ENCODE peak calls at places on chromosomes 12 and 14, in six cellular contexts. D is CD8-positive, alpha-beta T cell; P is neuronal stem cell; H is left ventricle myocardium inferior; A is CD8-positive, alpha-beta memory T cell; K is Panc1. Q is an unnamed sample. For H3K27me3, the result is how much of the 10 kb centered on the place peaks cover.

GRCh38 chr14:55579724-55580400 is at the start of gene KTN1:
- DNase-seq in D (peak), P (peak), H (peak), A (peak), K (no peak), Q (peak)

GRCh38 chr14:103518416-103519042 is 4.1 kb downstream of the CKB start:
- DNase-seq in D (peak), P (no peak), H (peak), A (peak), K (no peak), Q (peak)

GRCh38 chr12:58310368-58310767 is 369.0 kb downstream of the ATP23 start:
- DNase-seq in D (no peak), P (no peak), H (no peak), A (no peak), K (no peak), Q (no peak)

GRCh38 chr14:102362084-102362483 is 606 bp downstream of the CINP start:
- DNase-seq in D (peak), P (no peak), H (no peak), A (no peak), K (no peak), Q (no peak)

GRCh38 chr14:32468955-32469354 is 139.9 kb downstream of the AKAP6 start:
- DNase-seq in D (no peak), P (no peak), H (no peak), A (no peak), K (no peak), Q (no peak)

GRCh38 chr14:105347587-105347968 is 33.0 kb downstream of the PACS2 start:
- DNase-seq in D (no peak), P (no peak), H (no peak), A (no peak), K (no peak), Q (no peak)

GRCh38 chr12:26473291-26473690 is 277.9 kb downstream of the SSPN start:
- DNase-seq in D (no peak), P (no peak), H (no peak), A (no peak), K (no peak), Q (no peak)

GRCh38 chr14:50311337-50311973 is 574 bp downstream of the L2HGDH start:
- DNase-seq in D (no peak), P (peak), H (no peak), A (no peak), K (no peak), Q (no peak)

GRCh38 chr14:75523771-75524171 is 1.5 kb downstream of the BATF start:
- DNase-seq in D (no peak), P (no peak), H (no peak), A (no peak), K (no peak), Q (no peak)

GRCh38 chr12:22981711-22982110 is 356.7 kb downstream of the ETNK1 start:
- DNase-seq in D (no peak), P (no peak), H (no peak), A (no peak), K (no peak), Q (no peak)

GRCh38 chr14:77051101-77051500 is 22.6 kb upstream of the IRF2BPL start:
- DNase-seq in D (no peak), P (no peak), H (peak), A (no peak), K (no peak), Q (no peak)

GRCh38 chr12:76984566-76984965 is 80.8 kb downstream of the E2F7 start:
- DNase-seq in D (no peak), P (no peak), H (no peak), A (no peak), K (no peak), Q (no peak)

GRCh38 chr12:82765971-82766705 is 79.4 kb downstream of the TMTC2 start:
- DNase-seq in D (no peak), P (no peak), H (no peak), A (no peak), K (no peak), Q (no peak)

GRCh38 chr14:90522585-90523191 is 125.9 kb downstream of the CALM1 start:
- DNase-seq in D (no peak), P (no peak), H (peak), A (no peak), K (no peak), Q (no peak)

GRCh38 chr12:95412826-95413311 is 61.1 kb upstream of the METAP2 start:
- DNase-seq in D (no peak), P (no peak), H (no peak), A (no peak), K (no peak), Q (no peak)

GRCh38 chr12:99960312-99960711 is 24.4 kb downstream of the ANKS1B start:
- DNase-seq in D (no peak), P (no peak), H (no peak), A (no peak), K (no peak), Q (no peak)

GRCh38 chr12:51887476-51888315 is at the start of gene ANKRD33:
- DNase-seq in D (no peak), P (no peak), H (no peak), A (no peak), K (no peak), Q (peak)

GRCh38 chr12:123948401-123949117 is 24.1 kb downstream of the CCDC92 start:
- DNase-seq in D (no peak), P (no peak), H (no peak), A (no peak), K (no peak), Q (peak)

GRCh38 chr12:100544165-100544564 is 29.3 kb upstream of the GAS2L3 start:
- DNase-seq in D (no peak), P (no peak), H (no peak), A (no peak), K (no peak), Q (no peak)

GRCh38 chr14:56797569-56798446 is 12.5 kb downstream of the OTX2 start:
- DNase-seq in D (no peak), P (no peak), H (no peak), A (no peak), K (no peak), Q (peak)

GRCh38 chr12:128852885-128853284 is 393 bp upstream of the GLT1D1 start:
- DNase-seq in D (no peak), P (no peak), H (no peak), A (no peak), K (no peak), Q (no peak)

GRCh38 chr12:123748171-123748570 is 13.9 kb upstream of the DNAH10 start:
- DNase-seq in D (no peak), P (no peak), H (no peak), A (no peak), K (no peak), Q (no peak)

GRCh38 chr12:79121486-79121885 is 256.9 kb downstream of the SYT1 start:
- DNase-seq in D (no peak), P (no peak), H (no peak), A (no peak), K (no peak), Q (peak)

GRCh38 chr14:93830753-93831461 is 42.6 kb upstream of the PRIMA1 start:
- DNase-seq in D (no peak), P (no peak), H (no peak), A (no peak), K (no peak), Q (no peak)

GRCh38 chr12:44509471-44509870 is 366.6 kb downstream of the NELL2 start:
- DNase-seq in D (no peak), P (peak), H (no peak), A (no peak), K (no peak), Q (no peak)

GRCh38 chr12:109385339-109386078 is 37.8 kb downstream of the MYO1H start:
- DNase-seq in D (no peak), P (peak), H (no peak), A (peak), K (peak), Q (no peak)

GRCh38 chr12:111451649-111452129 is 46.0 kb downstream of the SH2B3 start:
- DNase-seq in D (no peak), P (peak), H (no peak), A (peak), K (peak), Q (no peak)

GRCh38 chr12:65533177-65533883 is 254.8 kb downstream of the MSRB3 start:
- DNase-seq in D (no peak), P (no peak), H (no peak), A (no peak), K (no peak), Q (no peak)

GRCh38 chr12:21337959-21338704 is 3.4 kb upstream of the SLCO1A2 start:
- DNase-seq in D (no peak), P (no peak), H (no peak), A (no peak), K (no peak), Q (no peak)

GRCh38 chr12:33718631-33719030 is 279.0 kb upstream of the SYT10 start:
- DNase-seq in D (no peak), P (no peak), H (no peak), A (no peak), K (no peak), Q (no peak)

GRCh38 chr12:62435337-62436163 is 31.1 kb upstream of the MON2 start:
- DNase-seq in D (peak), P (peak), H (peak), A (peak), K (peak), Q (peak)

GRCh38 chr12:54197037-54197909 is 8.5 kb upstream of the SMUG1 start:
- DNase-seq in D (no peak), P (no peak), H (no peak), A (no peak), K (no peak), Q (peak)

GRCh38 chr12:54201001-54201794 is 12.4 kb upstream of the SMUG1 start:
- DNase-seq in D (peak), P (peak), H (peak), A (peak), K (no peak), Q (peak)

GRCh38 chr12:54200412-54200811 is 11.6 kb upstream of the SMUG1 start:
- DNase-seq in D (no peak), P (no peak), H (no peak), A (no peak), K (no peak), Q (no peak)

GRCh38 chr12:54196396-54196795 is 7.6 kb upstream of the SMUG1 start:
- DNase-seq in D (no peak), P (no peak), H (no peak), A (no peak), K (no peak), Q (no peak)

DNA sequence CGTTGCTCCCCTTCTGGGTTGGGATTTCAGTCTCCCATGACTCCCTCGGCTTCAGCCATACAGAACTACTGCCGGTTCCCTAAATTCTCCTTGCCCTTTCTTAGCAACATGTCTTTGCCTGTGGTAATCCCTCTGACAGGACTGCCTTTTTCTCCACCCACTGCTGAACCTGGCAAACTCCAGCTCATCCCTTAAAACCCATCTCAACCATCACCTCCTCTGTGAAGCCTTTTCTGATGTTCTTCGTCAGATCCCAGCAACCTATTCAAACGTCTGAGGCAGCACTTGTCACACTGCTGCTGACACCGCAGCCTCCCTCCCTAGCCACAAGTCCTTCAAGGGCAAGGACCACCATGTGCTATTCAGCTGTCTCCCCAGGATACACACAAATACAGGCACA is 10.2 kb upstream of the SMUG1 start:
- DNase-seq in D (no peak), P (no peak), H (no peak), A (no peak), K (no peak), Q (no peak)
- H3K27me3 ChIP-seq in D (under half), P (under half), H (half or more), A (under half), K (under half), Q (under half)

DNA sequence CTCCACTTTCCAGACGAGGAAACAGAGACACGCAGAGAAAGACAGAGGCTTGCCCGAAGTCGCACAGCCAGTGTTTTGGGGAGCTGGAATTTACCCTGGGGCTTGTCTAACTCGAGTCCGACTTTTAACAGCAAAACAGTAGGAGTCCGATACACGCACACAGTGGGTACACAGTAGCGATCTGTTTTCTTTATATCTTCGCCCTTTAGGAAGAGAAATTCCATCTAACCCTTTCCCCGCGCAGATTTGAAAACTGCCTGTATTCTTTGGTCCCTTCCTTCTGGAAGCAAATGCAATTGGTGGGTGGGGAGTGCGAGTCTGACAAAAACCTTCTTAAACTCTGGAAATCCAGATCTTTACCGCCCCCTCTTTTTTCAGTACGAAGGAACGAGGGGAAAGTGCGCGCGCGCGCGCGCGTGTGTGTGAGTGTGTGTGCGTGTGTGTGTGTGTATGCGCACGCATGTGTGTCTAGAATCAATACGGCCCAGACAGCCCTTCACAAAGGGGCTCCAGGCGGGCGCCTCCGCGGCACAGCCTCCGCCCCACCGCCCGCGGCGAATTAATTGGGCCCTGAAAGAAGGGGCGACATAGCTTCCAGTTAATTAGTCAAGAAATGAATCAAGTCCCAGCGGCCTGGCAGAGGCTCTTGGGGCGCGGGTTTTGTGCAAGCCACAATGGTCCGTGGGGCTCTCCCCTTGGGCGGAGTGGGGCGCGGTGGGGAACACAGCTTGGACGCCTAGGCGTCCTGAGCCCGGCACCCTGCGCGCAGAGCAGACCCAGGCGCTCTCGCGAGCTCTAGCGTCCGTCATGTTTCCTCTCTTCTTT is 14.0 kb upstream of the TBX3 start:
- DNase-seq in D (no peak), P (peak), H (no peak), A (no peak), K (no peak), Q (peak)
- H3K27me3 ChIP-seq in D (under half), P (under half), H (half or more), A (under half), K (under half), Q (half or more)

GRCh38 chr12:49297695-49298060 is 2.7 kb downstream of the PRPH start:
- DNase-seq in D (no peak), P (no peak), H (no peak), A (no peak), K (no peak), Q (no peak)

GRCh38 chr12:49305762-49306161 is 10.8 kb downstream of the PRPH start:
- DNase-seq in D (no peak), P (no peak), H (no peak), A (no peak), K (no peak), Q (no peak)

GRCh38 chr12:49298160-49298559 is 3.2 kb downstream of the PRPH start:
- DNase-seq in D (no peak), P (no peak), H (no peak), A (no peak), K (no peak), Q (no peak)

GRCh38 chr12:49304161-49304560 is 9.2 kb downstream of the PRPH start:
- DNase-seq in D (no peak), P (no peak), H (no peak), A (no peak), K (no peak), Q (no peak)

GRCh38 chr12:49301759-49302158 is 6.8 kb downstream of the PRPH start:
- DNase-seq in D (no peak), P (no peak), H (no peak), A (no peak), K (no peak), Q (no peak)
- H3K27me3 ChIP-seq in D (under half), P (under half), H (half or more), A (under half), K (under half), Q (under half)

GRCh38 chr14:92733007-92733406 is 15.4 kb downstream of the LGMN start:
- DNase-seq in D (no peak), P (no peak), H (no peak), A (no peak), K (no peak), Q (no peak)
- H3K27me3 ChIP-seq in D (under half), P (under half), H (under half), A (under half), K (under half), Q (under half)

GRCh38 chr12:132446535-132447326 is 43.2 kb upstream of the FBRSL1 start:
- DNase-seq in D (no peak), P (no peak), H (no peak), A (no peak), K (no peak), Q (no peak)

GRCh38 chr12:132448453-132448800 is 41.5 kb upstream of the FBRSL1 start:
- DNase-seq in D (no peak), P (no peak), H (no peak), A (no peak), K (no peak), Q (no peak)

GRCh38 chr12:132447327-132447720 is 42.6 kb upstream of the FBRSL1 start:
- DNase-seq in D (no peak), P (no peak), H (no peak), A (no peak), K (no peak), Q (no peak)

GRCh38 chr12:132449565-132450390 is 40.2 kb upstream of the FBRSL1 start:
- DNase-seq in D (peak), P (no peak), H (no peak), A (peak), K (no peak), Q (no peak)

GRCh38 chr12:132447731-132448452 is 42.1 kb upstream of the FBRSL1 start:
- DNase-seq in D (no peak), P (no peak), H (no peak), A (no peak), K (no peak), Q (no peak)
- H3K27me3 ChIP-seq in D (under half), P (under half), H (half or more), A (under half), K (under half), Q (under half)

GRCh38 chr12:113469224-113469652 is 2.4 kb downstream of the LHX5 start:
- DNase-seq in D (no peak), P (no peak), H (no peak), A (no peak), K (no peak), Q (no peak)
- H3K27me3 ChIP-seq in D (under half), P (under half), H (half or more), A (under half), K (half or more), Q (half or more)

DNA sequence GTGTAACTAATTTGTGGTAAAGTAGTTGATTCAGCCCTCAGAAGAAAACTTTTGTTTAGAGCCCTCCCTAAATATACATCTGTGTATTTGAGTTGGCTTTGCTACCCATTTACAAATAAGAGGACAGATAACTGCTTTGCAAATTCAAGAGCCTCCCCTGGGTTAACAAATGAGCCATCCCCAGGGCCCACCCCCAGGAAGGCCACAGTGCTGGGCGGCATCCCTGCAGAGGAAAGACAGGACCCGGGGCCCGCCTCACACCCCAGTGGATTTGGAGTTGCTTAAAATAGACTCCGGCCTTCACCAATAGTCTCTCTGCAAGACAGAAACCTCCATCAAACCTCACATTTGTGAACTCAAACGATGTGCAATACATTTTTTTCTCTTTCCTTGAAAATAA is 2.7 kb downstream of the FZD10 start:
- DNase-seq in D (no peak), P (no peak), H (no peak), A (no peak), K (no peak), Q (peak)
- H3K27me3 ChIP-seq in D (under half), P (under half), H (half or more), A (under half), K (under half), Q (half or more)